ENCODE peak calls at places on chromosomes 1 and 21, in nine cellular contexts. Z is bronchial epithelial cell; G is epithelial cell of proximal tubule; L is PC-9; S is GM10248; J is tibial nerve; N is GM20000; W is CD4-positive, alpha-beta T cell; I is adrenal gland. K is an unnamed sample.

GRCh38 chr1:108568589-108568988 is 8.7 kb downstream of the EEIG2 start:
- DNase-seq in Z (no peak), G (no peak), L (no peak), S (no peak), J (no peak), N (no peak), W (no peak), I (no peak), K (no peak)

GRCh38 chr1:171948491-171948890 is 107.2 kb downstream of the DNM3 start:
- DNase-seq in Z (peak), G (no peak), L (no peak), S (no peak), J (no peak), N (no peak), W (no peak), I (no peak), K (no peak)

GRCh38 chr1:23593042-23593521 is 33.8 kb upstream of the ID3 start:
- DNase-seq in Z (peak), G (no peak), L (no peak), S (no peak), J (no peak), N (no peak), W (no peak), I (no peak), K (no peak)

GRCh38 chr1:12405325-12406217 is 175.7 kb downstream of the VPS13D start:
- DNase-seq in Z (no peak), G (no peak), L (no peak), S (no peak), J (peak), N (no peak), W (no peak), I (peak), K (no peak)

GRCh38 chr1:65247419-65248359 is 61.7 kb upstream of the DNAJC6 start:
- DNase-seq in Z (peak), G (peak), L (peak), S (no peak), J (no peak), N (no peak), W (no peak), I (no peak), K (no peak)

GRCh38 chr1:240173836-240174235 is 82.2 kb downstream of the FMN2 start:
- DNase-seq in Z (no peak), G (no peak), L (no peak), S (no peak), J (no peak), N (no peak), W (no peak), I (no peak), K (no peak)

GRCh38 chr1:181714428-181714827 is 231.1 kb downstream of the CACNA1E start:
- DNase-seq in Z (peak), G (no peak), L (no peak), S (no peak), J (no peak), N (no peak), W (no peak), I (no peak), K (no peak)

GRCh38 chr1:209756608-209757445 is 974 bp downstream of the TRAF3IP3 start:
- DNase-seq in Z (no peak), G (no peak), L (no peak), S (peak), J (no peak), N (peak), W (peak), I (peak), K (no peak)

GRCh38 chr1:24929876-24930702 is at the start of gene RUNX3:
- DNase-seq in Z (no peak), G (no peak), L (no peak), S (peak), J (no peak), N (peak), W (peak), I (no peak), K (peak)

GRCh38 chr1:178942285-178943218 is 71.7 kb upstream of the ANGPTL1 start:
- DNase-seq in Z (no peak), G (no peak), L (no peak), S (no peak), J (no peak), N (no peak), W (no peak), I (no peak), K (no peak)

GRCh38 chr1:168084396-168085231 is 52.1 kb downstream of the GPR161 start:
- DNase-seq in Z (peak), G (no peak), L (peak), S (peak), J (peak), N (peak), W (peak), I (peak), K (peak)

GRCh38 chr21:14766241-14766640 is 220.1 kb upstream of the SAMSN1 start:
- DNase-seq in Z (no peak), G (no peak), L (no peak), S (no peak), J (no peak), N (no peak), W (no peak), I (no peak), K (no peak)

GRCh38 chr1:244444854-244445253 is 6.9 kb downstream of the ADSS2 start:
- DNase-seq in Z (peak), G (no peak), L (no peak), S (no peak), J (no peak), N (no peak), W (no peak), I (no peak), K (no peak)

GRCh38 chr1:214718724-214719123 is 115.7 kb downstream of the CENPF start:
- DNase-seq in Z (peak), G (no peak), L (no peak), S (no peak), J (no peak), N (no peak), W (no peak), I (no peak), K (no peak)

GRCh38 chr1:180136311-180136967 is 18.2 kb upstream of the QSOX1 start:
- DNase-seq in Z (peak), G (no peak), L (no peak), S (no peak), J (no peak), N (no peak), W (no peak), I (no peak), K (no peak)

GRCh38 chr1:41758490-41758889 is 160.2 kb downstream of the HIVEP3 start:
- DNase-seq in Z (no peak), G (no peak), L (no peak), S (no peak), J (no peak), N (no peak), W (no peak), I (no peak), K (no peak)

GRCh38 chr1:183506561-183506960 is 34.3 kb downstream of the SMG7 start:
- DNase-seq in Z (no peak), G (no peak), L (no peak), S (no peak), J (no peak), N (no peak), W (no peak), I (no peak), K (no peak)

GRCh38 chr1:62386351-62387121 is 50.3 kb upstream of the USP1 start:
- DNase-seq in Z (no peak), G (no peak), L (no peak), S (no peak), J (no peak), N (no peak), W (no peak), I (no peak), K (no peak)

GRCh38 chr1:29939086-29939485 is 702.8 kb downstream of the PTPRU start:
- DNase-seq in Z (peak), G (peak), L (no peak), S (no peak), J (no peak), N (no peak), W (no peak), I (no peak), K (no peak)

GRCh38 chr1:50603274-50604271 is 180.3 kb upstream of the DMRTA2 start:
- DNase-seq in Z (peak), G (peak), L (no peak), S (no peak), J (no peak), N (no peak), W (no peak), I (no peak), K (no peak)

GRCh38 chr1:78676996-78677395 is 27.4 kb downstream of the IFI44 start:
- DNase-seq in Z (no peak), G (no peak), L (no peak), S (no peak), J (no peak), N (no peak), W (no peak), I (no peak), K (no peak)

GRCh38 chr1:228765543-228765942 is 30.3 kb downstream of the RHOU start:
- DNase-seq in Z (no peak), G (no peak), L (no peak), S (no peak), J (no peak), N (no peak), W (no peak), I (no peak), K (no peak)

GRCh38 chr1:7267493-7267892 is 482.2 kb downstream of the CAMTA1 start:
- DNase-seq in Z (peak), G (peak), L (no peak), S (no peak), J (no peak), N (no peak), W (no peak), I (no peak), K (no peak)

GRCh38 chr21:15895142-15896106 is 165.6 kb downstream of the USP25 start:
- DNase-seq in Z (no peak), G (peak), L (no peak), S (no peak), J (no peak), N (no peak), W (no peak), I (no peak), K (no peak)

GRCh38 chr1:204619721-204620120 is 65.8 kb downstream of the LRRN2 start:
- DNase-seq in Z (no peak), G (no peak), L (no peak), S (no peak), J (no peak), N (no peak), W (no peak), I (no peak), K (no peak)

GRCh38 chr21:37294674-37295073 is 27.5 kb upstream of the VPS26C start:
- DNase-seq in Z (no peak), G (no peak), L (no peak), S (peak), J (no peak), N (no peak), W (no peak), I (no peak), K (no peak)

GRCh38 chr1:231100393-231100792 is 60.3 kb upstream of the FAM89A start:
- DNase-seq in Z (no peak), G (no peak), L (no peak), S (no peak), J (no peak), N (no peak), W (no peak), I (no peak), K (no peak)

DNA sequence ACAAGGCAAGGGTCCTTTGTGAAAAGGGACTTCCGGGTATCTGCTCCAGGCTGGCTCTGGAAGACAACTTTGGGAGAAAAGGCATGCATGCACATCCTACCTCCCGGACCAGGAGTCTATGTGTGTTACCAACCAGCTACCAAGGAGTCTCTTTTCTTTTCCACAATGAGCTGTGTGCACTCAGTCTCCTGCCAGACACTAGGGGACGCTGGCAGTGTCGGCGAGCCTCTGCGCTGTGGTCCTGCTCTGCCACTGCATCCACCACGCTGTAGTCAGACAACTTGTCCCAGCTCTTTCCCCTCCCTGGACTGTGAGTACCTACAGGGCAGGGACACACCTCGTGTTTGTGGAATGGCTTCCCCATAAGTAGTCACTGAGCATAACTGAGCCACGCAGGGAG is 5.1 kb upstream of the SSR2 start:
- DNase-seq in Z (peak), G (no peak), L (no peak), S (peak), J (no peak), N (peak), W (peak), I (peak), K (no peak)
- TF ChIP-seq CTCF in Z (peak), G (peak), L (peak), S (peak), J (peak), N (peak), W (no peak), I (peak), K (peak)

GRCh38 chr1:2558030-2558400 is 1.8 kb downstream of the TNFRSF14 start:
- DNase-seq in Z (no peak), G (no peak), L (no peak), S (no peak), J (no peak), N (no peak), W (no peak), I (no peak), K (no peak)

GRCh38 chr1:2557146-2558029 is 1.2 kb downstream of the TNFRSF14 start:
- DNase-seq in Z (no peak), G (no peak), L (no peak), S (no peak), J (no peak), N (no peak), W (no peak), I (peak), K (no peak)

GRCh38 chr1:2555634-2556276 is 416 bp upstream of the TNFRSF14 start:
- DNase-seq in Z (no peak), G (no peak), L (no peak), S (peak), J (peak), N (peak), W (peak), I (peak), K (peak)

GRCh38 chr1:2554621-2555387 is 1.4 kb upstream of the TNFRSF14 start:
- DNase-seq in Z (no peak), G (no peak), L (no peak), S (peak), J (peak), N (peak), W (peak), I (no peak), K (no peak)

DNA sequence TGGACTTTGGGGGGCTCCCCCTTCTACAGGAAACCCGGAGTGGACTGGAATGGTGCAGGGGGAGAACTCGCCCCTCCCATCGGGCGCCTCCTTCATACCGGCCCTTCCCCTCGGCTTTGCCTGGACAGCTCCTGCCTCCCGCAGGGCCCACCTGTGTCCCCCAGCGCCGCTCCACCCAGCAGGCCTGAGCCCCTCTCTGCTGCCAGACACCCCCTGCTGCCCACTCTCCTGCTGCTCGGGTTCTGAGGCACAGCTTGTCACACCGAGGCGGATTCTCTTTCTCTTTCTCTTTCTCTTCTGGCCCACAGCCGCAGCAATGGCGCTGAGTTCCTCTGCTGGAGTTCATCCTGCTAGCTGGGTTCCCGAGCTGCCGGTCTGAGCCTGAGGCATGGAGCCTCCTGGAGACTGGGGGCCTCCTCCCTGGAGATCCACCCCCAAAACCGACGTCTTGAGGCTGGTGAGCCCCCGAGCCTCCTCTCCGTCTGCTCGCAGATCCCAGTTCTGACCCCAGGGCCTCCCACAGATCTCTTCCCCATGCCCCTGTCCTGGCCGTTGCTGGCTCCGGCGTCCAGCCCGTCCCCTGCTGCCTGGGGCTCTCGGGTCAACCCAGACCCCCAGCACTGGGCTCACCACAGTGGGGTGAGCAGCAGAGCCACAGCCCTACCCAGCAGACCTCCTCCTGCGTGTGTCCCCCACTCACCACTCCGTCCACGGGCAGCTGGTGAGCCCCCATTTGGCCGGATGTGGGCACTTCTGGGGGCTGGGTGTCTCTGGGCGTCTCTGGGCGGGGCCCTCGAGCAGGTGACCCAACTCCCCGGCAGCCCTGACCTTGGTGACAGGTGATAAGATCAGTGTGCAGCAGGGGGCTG is at the start of gene TNFRSF14:
- DNase-seq in Z (no peak), G (no peak), L (peak), S (peak), J (peak), N (peak), W (peak), I (peak), K (peak)
- TF ChIP-seq CTCF in Z (no peak), G (peak), L (no peak), S (no peak), J (peak), N (no peak), W (peak), I (no peak), K (peak)

GRCh38 chr1:38891753-38892152 is 10.4 kb upstream of the GJA9 start:
- DNase-seq in Z (peak), G (peak), L (no peak), S (no peak), J (no peak), N (no peak), W (no peak), I (no peak), K (no peak)
- TF ChIP-seq CTCF in Z (peak), G (peak), L (no peak), S (no peak), J (no peak), N (no peak), W (no peak), I (no peak), K (no peak)

GRCh38 chr1:96901783-96902363 is 180.3 kb downstream of the PTBP2 start:
- DNase-seq in Z (no peak), G (no peak), L (no peak), S (no peak), J (no peak), N (no peak), W (no peak), I (no peak), K (no peak)
- TF ChIP-seq CTCF in Z (no peak), G (no peak), L (no peak), S (no peak), J (no peak), N (no peak), W (no peak), I (no peak), K (no peak)

GRCh38 chr1:11156958-11157357 is 32.2 kb upstream of the ANGPTL7 start:
- DNase-seq in Z (no peak), G (no peak), L (no peak), S (no peak), J (no peak), N (no peak), W (no peak), I (no peak), K (no peak)

GRCh38 chr1:11157867-11158266 is 31.3 kb upstream of the ANGPTL7 start:
- DNase-seq in Z (no peak), G (no peak), L (no peak), S (no peak), J (peak), N (no peak), W (no peak), I (no peak), K (no peak)

GRCh38 chr1:11157394-11157793 is 31.8 kb upstream of the ANGPTL7 start:
- DNase-seq in Z (no peak), G (no peak), L (no peak), S (no peak), J (no peak), N (no peak), W (no peak), I (no peak), K (no peak)

GRCh38 chr1:11158720-11159321 is 30.3 kb upstream of the ANGPTL7 start:
- DNase-seq in Z (peak), G (no peak), L (no peak), S (no peak), J (no peak), N (no peak), W (no peak), I (no peak), K (no peak)

DNA sequence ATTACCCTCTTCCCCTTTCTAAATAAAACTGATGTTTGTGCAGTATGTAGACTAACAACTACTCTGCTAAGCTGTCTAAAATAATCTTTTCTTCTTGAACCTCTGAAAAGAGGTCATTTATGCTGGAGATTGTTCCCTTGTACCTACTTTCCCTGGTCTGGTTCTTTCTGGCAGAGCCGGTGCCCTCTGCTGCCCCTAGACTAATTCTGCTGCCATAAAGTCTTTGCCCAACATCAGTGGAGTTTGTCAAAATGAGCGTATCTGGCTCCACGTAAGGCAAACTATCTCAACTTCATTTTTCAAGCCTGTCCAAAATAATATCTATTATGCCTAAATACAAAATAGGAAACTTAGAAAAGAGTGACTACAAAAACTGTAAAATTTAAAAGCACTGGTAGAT is 30.9 kb upstream of the ANGPTL7 start:
- DNase-seq in Z (no peak), G (no peak), L (no peak), S (no peak), J (no peak), N (no peak), W (no peak), I (no peak), K (no peak)
- TF ChIP-seq CTCF in Z (no peak), G (no peak), L (no peak), S (no peak), J (no peak), N (no peak), W (no peak), I (no peak), K (no peak)